ENCODE peak calls at places on chromosomes 5 and 9, in five cellular contexts. N is SJSA1; Z is CD4-positive, CD25-positive, alpha-beta regulatory T cell; D is endodermal cell; M is kidney. B is an unnamed sample. For H3K36me3, the result is how much of the 10 kb centered on the place peaks cover.

GRCh38 chr9:131776473-131776872 is 36.6 kb upstream of the RAPGEF1 start:
- DNase-seq in N (no peak), D (peak), M (peak), Z (no peak), B (no peak)

GRCh38 chr9:115291841-115292240 is 173.9 kb upstream of the TNC start:
- DNase-seq in M (no peak), Z (no peak), D (peak), N (peak), B (no peak)

GRCh38 chr5:165495829-165496380 is 1990.5 kb downstream of the MAT2B start:
- DNase-seq in M (no peak), Z (no peak), N (no peak), D (no peak), B (no peak)

GRCh38 chr9:118170032-118170955 is 466.1 kb downstream of the TLR4 start:
- DNase-seq in M (peak), D (peak), N (peak), Z (no peak), B (no peak)

GRCh38 chr5:174951151-174951780 is 226.9 kb downstream of the MSX2 start:
- DNase-seq in Z (peak), D (peak), M (no peak), N (peak), B (no peak)

GRCh38 chr9:89153618-89154017 is 25.0 kb downstream of the SHC3 start:
- DNase-seq in D (no peak), Z (no peak), N (peak), M (no peak), B (no peak)

GRCh38 chr5:103373576-103374472 is 115.3 kb downstream of the MACIR start:
- DNase-seq in N (no peak), M (no peak), D (no peak), Z (no peak), B (no peak)

GRCh38 chr5:103582364-103582763 is 19.8 kb upstream of the NUDT12 start:
- DNase-seq in M (no peak), N (no peak), Z (no peak), D (peak), B (no peak)

GRCh38 chr5:160071521-160072299 is 47.5 kb downstream of the PWWP2A start:
- DNase-seq in D (no peak), N (no peak), Z (no peak), M (no peak), B (no peak)

GRCh38 chr9:129336601-129337286 is 158.7 kb upstream of the IER5L start:
- DNase-seq in N (no peak), D (peak), Z (no peak), M (peak), B (no peak)

GRCh38 chr5:116084891-116085715 is at the start of gene COMMD10:
- DNase-seq in Z (peak), M (peak), D (peak), N (peak), B (peak)

GRCh38 chr5:130651440-130651839 is 513.6 kb downstream of the HINT1 start:
- DNase-seq in N (no peak), D (peak), M (no peak), Z (no peak), B (no peak)

GRCh38 chr5:137072376-137073174 is 426.6 kb downstream of the SPOCK1 start:
- DNase-seq in Z (no peak), N (no peak), M (no peak), D (no peak), B (no peak)

GRCh38 chr9:91843093-91843492 is 106.9 kb downstream of the ROR2 start:
- DNase-seq in N (no peak), D (peak), M (no peak), Z (no peak), B (no peak)

GRCh38 chr5:62206150-62206829 is 99.7 kb upstream of the KIF2A start:
- DNase-seq in M (no peak), D (peak), Z (no peak), N (no peak), B (no peak)

GRCh38 chr9:91170951-91171350 is 190.8 kb downstream of the AUH start:
- DNase-seq in Z (no peak), N (no peak), D (no peak), M (no peak), B (no peak)

GRCh38 chr5:137268646-137269045 is 230.5 kb downstream of the SPOCK1 start:
- DNase-seq in N (no peak), D (no peak), Z (no peak), M (no peak), B (no peak)

GRCh38 chr5:145495741-145496140 is 339.4 kb downstream of the PRELID2 start:
- DNase-seq in M (no peak), N (peak), Z (no peak), D (no peak), B (no peak)

GRCh38 chr5:153654444-153654843 is 164.0 kb downstream of the GRIA1 start:
- DNase-seq in M (no peak), D (no peak), N (no peak), Z (no peak), B (no peak)

GRCh38 chr5:159133041-159133741 is 33.5 kb upstream of the EBF1 start:
- DNase-seq in M (no peak), N (peak), Z (no peak), D (no peak), B (no peak)

GRCh38 chr5:176994460-176995121 is 12.0 kb downstream of the UIMC1 start:
- DNase-seq in D (peak), N (no peak), M (no peak), Z (no peak), B (no peak)

GRCh38 chr5:138596105-138596987 is 21.1 kb upstream of the HSPA9 start:
- DNase-seq in N (no peak), M (no peak), D (peak), Z (no peak), B (no peak)

GRCh38 chr9:23663536-23663935 is 162.5 kb downstream of the ELAVL2 start:
- DNase-seq in N (no peak), D (no peak), Z (no peak), M (no peak), B (no peak)

GRCh38 chr9:23663125-23663524 is 162.9 kb downstream of the ELAVL2 start:
- DNase-seq in D (no peak), Z (no peak), M (no peak), N (no peak), B (no peak)

GRCh38 chr9:23665051-23665450 is 161.0 kb downstream of the ELAVL2 start:
- DNase-seq in M (no peak), N (no peak), D (peak), Z (no peak), B (no peak)

GRCh38 chr9:23663946-23664345 is 162.1 kb downstream of the ELAVL2 start:
- DNase-seq in D (no peak), N (no peak), M (no peak), Z (no peak), B (no peak)

DNA sequence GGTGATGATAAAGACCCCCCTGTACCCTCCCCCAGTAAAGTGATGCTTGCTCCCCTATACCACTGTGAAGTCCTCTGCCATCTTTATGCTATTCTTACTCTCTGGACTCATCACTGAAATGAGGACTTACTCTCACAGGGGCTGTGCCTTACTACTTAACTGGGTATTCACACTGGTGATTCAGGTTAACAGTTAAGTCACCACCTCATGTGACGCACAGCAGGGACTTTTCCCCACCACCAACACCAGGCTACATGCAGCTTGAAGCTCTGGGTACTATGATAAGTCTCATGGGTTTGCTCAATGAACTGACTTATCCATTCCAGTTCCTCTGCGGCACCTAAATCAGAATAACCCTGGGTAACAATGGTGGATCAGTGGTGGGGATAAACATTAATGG is 163.7 kb downstream of the ELAVL2 start:
- DNase-seq in Z (no peak), N (no peak), D (no peak), M (no peak), B (no peak)
- H3K27ac ChIP-seq in Z (no peak), N (no peak), D (no peak), M (no peak), B (no peak)

DNA sequence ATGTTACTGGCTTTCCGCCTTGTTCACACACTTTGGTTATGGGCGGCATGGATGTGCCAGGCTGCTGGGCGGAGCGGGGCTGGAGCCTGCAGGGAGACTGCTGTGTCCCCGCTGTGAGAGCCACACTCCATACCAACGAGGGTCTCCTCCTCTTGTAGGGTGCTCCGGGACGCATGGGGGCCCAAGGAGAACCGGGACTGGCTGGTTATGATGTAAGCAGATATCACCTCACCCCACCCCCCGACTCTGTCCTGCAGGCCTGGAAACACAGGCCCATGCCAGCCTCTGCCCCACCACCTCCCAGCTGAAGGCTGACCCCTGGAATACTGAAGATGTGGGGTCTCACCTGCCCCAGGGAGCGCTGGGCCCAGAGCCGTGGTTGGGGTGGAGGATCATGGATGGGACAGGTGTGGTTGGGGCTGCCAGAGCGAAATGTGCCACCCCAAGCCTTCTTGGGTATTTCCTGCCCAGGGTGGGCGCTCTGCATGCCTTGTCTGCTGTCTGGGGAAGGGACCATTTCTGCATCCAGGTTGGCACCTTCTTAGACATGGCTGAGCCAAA is 39.3 kb upstream of the ORM1 start:
- DNase-seq in N (peak), D (peak), M (peak), Z (no peak), B (no peak)
- H3K36me3 ChIP-seq in N (under half), D (half or more), M (under half), Z (under half), B (under half)

GRCh38 chr5:73290242-73290641 is 117.2 kb downstream of the TMEM174 start:
- DNase-seq in N (no peak), M (no peak), D (no peak), Z (no peak), B (no peak)
- H3K27ac ChIP-seq in N (no peak), M (no peak), D (no peak), Z (no peak), B (no peak)

GRCh38 chr5:134387443-134387842 is 16.1 kb downstream of the UBE2B start:
- DNase-seq in M (no peak), N (no peak), D (no peak), Z (no peak), B (no peak)

GRCh38 chr5:134380367-134380766 is 9.0 kb downstream of the UBE2B start:
- DNase-seq in N (no peak), M (no peak), Z (no peak), D (no peak), B (no peak)

GRCh38 chr5:134383980-134384697 is 12.8 kb downstream of the UBE2B start:
- DNase-seq in Z (no peak), N (no peak), D (no peak), M (no peak), B (no peak)
- H3K36me3 ChIP-seq in Z (half or more), N (half or more), D (half or more), M (under half), B (half or more)

GRCh38 chr5:151153766-151154272 is 3.8 kb downstream of the ANXA6 start:
- DNase-seq in M (no peak), D (no peak), Z (peak), N (no peak), B (no peak)
- H3K27ac ChIP-seq in M (no peak), D (no peak), Z (peak), N (no peak), B (peak)

DNA sequence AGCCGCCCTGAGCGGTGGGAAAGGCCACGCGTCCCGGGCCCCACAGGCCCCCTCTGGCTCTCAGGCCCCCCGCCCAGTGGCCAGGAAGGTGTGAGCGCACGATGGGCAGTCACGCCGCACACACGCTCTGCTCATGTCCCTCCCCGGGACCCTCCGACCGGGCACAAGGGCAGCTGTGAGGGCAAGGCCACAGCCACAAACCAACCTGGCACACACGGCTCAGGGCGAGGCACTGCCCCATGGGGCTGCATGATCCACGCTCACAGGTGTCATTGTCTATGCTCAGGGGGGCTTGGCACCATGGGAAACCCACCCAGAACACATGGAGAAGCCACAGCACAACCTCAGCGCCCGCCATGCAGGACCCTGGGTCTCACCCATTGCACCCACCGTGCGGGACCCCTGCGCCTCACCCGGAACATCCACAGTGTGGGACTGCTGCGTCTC is 51.3 kb downstream of the SLC12A7 start:
- DNase-seq in D (no peak), Z (no peak), N (no peak), M (peak), B (no peak)
- H3K36me3 ChIP-seq in D (under half), Z (under half), N (under half), M (half or more), B (half or more)

GRCh38 chr9:79613145-79613544 is 41.4 kb downstream of the TLE4 start:
- DNase-seq in M (no peak), N (no peak), D (no peak), Z (no peak), B (no peak)

GRCh38 chr9:79611091-79611614 is 39.4 kb downstream of the TLE4 start:
- DNase-seq in N (peak), M (no peak), Z (no peak), D (no peak), B (no peak)

GRCh38 chr9:79609468-79610018 is 37.8 kb downstream of the TLE4 start:
- DNase-seq in D (no peak), N (no peak), M (no peak), Z (no peak), B (no peak)

GRCh38 chr9:79615038-79615437 is 43.3 kb downstream of the TLE4 start:
- DNase-seq in N (no peak), D (no peak), Z (no peak), M (no peak), B (no peak)

DNA sequence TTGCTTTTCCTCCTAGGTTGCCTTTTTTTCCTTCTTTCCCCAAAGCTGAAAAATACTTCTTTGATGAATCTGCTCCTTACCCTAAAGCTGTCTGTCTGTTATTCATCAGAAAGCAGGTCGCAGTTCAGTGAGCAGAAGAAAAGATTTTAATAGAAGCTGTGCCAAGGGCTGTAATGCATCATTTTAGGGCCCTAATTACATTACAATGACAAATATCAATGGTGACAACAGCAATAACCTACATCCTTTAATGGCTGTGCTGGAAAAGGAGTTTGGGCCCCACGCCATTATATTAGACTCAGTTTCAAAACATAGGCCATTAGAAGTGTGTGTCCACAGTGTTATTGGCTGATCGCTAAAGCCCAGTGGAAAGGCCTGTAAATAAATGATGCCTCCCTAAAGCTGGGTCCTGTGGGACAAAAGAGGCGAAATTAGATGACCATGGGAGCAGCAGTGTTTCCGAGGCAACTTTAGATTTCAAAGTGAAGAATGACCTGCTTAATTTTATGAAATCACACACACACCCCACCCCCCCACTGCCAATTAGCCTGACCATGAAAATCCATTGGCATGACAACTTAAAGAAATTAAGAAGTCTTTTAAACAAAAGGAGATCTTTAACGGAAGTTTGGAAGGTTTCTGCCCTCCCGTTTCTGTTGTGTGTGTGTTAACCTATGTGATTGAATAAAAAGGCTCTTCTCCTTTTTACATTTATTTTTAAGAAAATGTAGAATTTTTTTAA is 38.4 kb downstream of the TLE4 start:
- DNase-seq in Z (no peak), D (no peak), N (no peak), M (no peak), B (no peak)
- H3K27ac ChIP-seq in Z (no peak), D (peak), N (peak), M (no peak), B (no peak)

B was measured in effector memory CD4-positive, alpha-beta T cell.